ENCODE peak calls at places on chromosomes 16 and 17, in seven cellular contexts. A is psoas muscle, S is GM06990, G is lung, T is D721Med, X is mucosa of descending colon, K is PC-9. Y is an unnamed sample.

GRCh38 chr17:32331243-32332040 is 10.5 kb downstream of the C17orf75 start:
- DNase-seq in S (no peak), G (no peak), A (no peak), K (no peak), X (no peak), T (no peak), Y (no peak)

GRCh38 chr16:52069866-52070265 is 477.1 kb downstream of the TOX3 start:
- DNase-seq in K (no peak), X (no peak), A (no peak), G (no peak), S (no peak), T (no peak), Y (no peak)

GRCh38 chr17:50359998-50360461 is 13.0 kb downstream of the MRPL27 start:
- DNase-seq in S (no peak), K (no peak), A (no peak), X (no peak), G (no peak), T (no peak), Y (no peak)

GRCh38 chr17:39027037-39027436 is 59.8 kb upstream of the FBXO47 start:
- DNase-seq in G (peak; percentile 49), A (peak; percentile 91), T (no peak), K (peak; percentile 62), S (peak; percentile 17), X (peak; percentile 72), Y (no peak)

GRCh38 chr16:79286646-79287423 is 313.7 kb downstream of the MAF start:
- DNase-seq in T (no peak), X (peak; percentile 50), S (peak; percentile 69), K (no peak), A (peak; percentile 59), G (peak; percentile 37), Y (no peak)

GRCh38 chr17:68435876-68436842 is 21.1 kb downstream of the WIPI1 start:
- DNase-seq in S (peak; percentile 53), X (peak; percentile 87), A (peak; percentile 87), T (peak; percentile 69), G (peak; percentile 68), K (peak; percentile 74), Y (no peak)

GRCh38 chr16:67865318-67865717 is 7.5 kb upstream of the EDC4 start:
- DNase-seq in K (no peak), G (no peak), X (peak; percentile 36), S (no peak), A (peak; percentile 47), T (no peak), Y (no peak)

GRCh38 chr17:37488607-37489196 is 989 bp upstream of the DUSP14 start:
- DNase-seq in K (peak; percentile 84), G (peak; percentile 89), T (no peak), A (peak; percentile 91), S (no peak), X (peak; percentile 78), Y (no peak)

GRCh38 chr17:7435676-7436555 is 681 bp downstream of the TMEM102 start:
- DNase-seq in S (peak; percentile 83), A (peak; percentile 70), G (peak; percentile 49), T (no peak), X (peak; percentile 71), K (peak; percentile 59), Y (no peak)

GRCh38 chr17:9329251-9329921 is 246.2 kb downstream of the STX8 start:
- DNase-seq in G (no peak), A (no peak), S (no peak), T (no peak), K (no peak), X (no peak), Y (no peak)

GRCh38 chr16:27980076-27980775 is 83.3 kb downstream of the GSG1L start:
- DNase-seq in S (no peak), X (no peak), K (no peak), T (no peak), A (no peak), G (no peak), Y (no peak)

GRCh38 chr17:50527155-50527762 is 5.3 kb upstream of the EPN3 start:
- DNase-seq in S (no peak), G (no peak), A (no peak), T (no peak), K (no peak), X (no peak), Y (no peak)

DNA sequence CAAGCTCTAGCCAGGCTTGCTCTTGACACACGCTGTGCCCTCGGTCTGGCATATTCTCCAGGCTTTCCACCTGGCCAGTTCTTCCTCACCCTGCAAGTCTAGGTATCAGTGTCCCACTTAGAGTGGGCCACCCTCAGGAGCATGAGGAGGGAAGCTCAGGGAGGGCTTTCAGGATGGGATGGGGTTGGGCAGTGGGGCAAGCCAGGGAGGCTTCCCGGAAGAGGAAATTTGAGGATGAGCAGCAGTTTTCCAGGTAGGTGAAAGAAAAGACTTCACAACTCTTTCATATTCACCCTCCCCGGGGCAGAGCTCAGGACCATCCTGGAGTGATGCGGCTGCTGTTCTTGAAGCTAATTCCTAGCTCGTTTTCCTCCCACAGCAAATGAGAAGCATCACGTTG is 14.5 kb upstream of the LDHD start:
- DNase-seq in X (no peak), T (no peak), A (no peak), G (no peak), S (no peak), K (no peak), Y (no peak)
- TF ChIP-seq CTCF in X (no peak), T (no peak), A (no peak), G (no peak), S (no peak), K (no peak), Y (no peak)

GRCh38 chr16:1971678-1972489 is at the start of gene TBL3:
- DNase-seq in T (peak; percentile 99), A (peak; percentile 97), S (peak; percentile 97), K (peak; percentile 98), G (peak; percentile 94), X (peak; percentile 94), Y (peak; percentile 97)
- TF ChIP-seq CTCF in T (no peak), A (no peak), S (no peak), K (no peak), G (peak; percentile 12), X (no peak), Y (no peak)

DNA sequence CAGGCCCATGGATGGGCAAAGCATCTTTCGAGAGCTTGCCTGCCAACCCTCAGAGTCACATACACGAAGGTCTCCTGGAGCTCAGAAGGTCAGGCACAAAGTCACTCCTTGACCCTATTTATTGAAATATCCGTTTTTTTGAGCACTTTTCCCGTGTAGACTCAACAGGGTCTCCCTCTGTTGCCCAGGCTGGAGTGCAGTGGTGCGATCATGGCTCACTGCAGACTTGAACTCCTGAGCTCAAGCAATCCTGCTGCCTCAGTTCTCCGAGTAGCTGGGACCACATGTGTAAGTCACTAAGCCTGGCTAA is 364.6 kb downstream of the SEC14L1 start:
- DNase-seq in T (no peak), A (peak; percentile 7), S (no peak), G (no peak), X (no peak), K (no peak), Y (peak; percentile 13)
- TF ChIP-seq CTCF in T (no peak), A (no peak), S (no peak), G (no peak), X (no peak), K (no peak), Y (no peak)

DNA sequence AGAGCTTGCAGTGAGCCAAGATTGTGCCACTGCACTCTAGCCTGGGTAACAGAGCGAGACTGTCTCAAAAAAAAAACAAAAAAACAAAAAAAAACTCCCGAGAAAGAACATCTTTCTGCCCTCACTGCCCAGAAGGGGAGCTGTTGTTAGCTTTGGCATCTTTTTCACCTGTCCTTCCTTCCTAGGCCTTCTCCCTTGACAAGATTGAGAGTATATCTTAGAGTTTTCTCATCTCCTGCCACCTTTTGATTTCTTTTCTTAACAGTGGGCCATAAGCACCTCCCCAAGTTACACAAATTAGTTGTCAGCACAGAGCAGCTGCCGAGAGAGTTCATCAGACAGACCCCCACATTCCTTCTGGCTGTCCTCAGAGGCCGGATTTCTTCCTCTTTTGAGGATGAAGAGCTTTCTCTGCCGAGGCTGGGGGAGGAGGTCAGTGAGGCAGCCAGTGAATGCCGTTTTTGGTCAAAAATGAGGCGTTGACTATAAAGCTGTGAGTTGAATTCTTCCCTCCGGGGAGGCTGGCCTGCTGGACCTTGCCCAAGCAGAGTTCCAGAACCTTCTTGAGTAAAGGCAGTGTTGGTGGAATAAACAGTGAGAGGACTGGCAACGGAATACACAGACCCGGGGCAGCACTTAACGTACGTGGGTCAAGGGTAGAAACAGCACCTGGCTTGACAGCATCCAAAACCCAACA is 127.0 kb downstream of the ABCC6 start:
- DNase-seq in G (peak; percentile 34), X (peak; percentile 32), K (no peak), S (no peak), A (no peak), T (no peak), Y (no peak)
- TF ChIP-seq CTCF in G (no peak), X (no peak), K (no peak), S (peak; percentile 18), A (no peak), T (no peak), Y (peak; percentile 77)